ENCODE peak calls at places on chromosomes 13 and 19, in six cellular contexts. One of them, this sample, is unnamed.

GRCh38 chr13:106118996-106119395 is 416.5 kb downstream of the EFNB2 start:
- DNase-seq in ascending aorta: no peak
- DNase-seq in CD4-positive, alpha-beta T cell: no peak
- DNase-seq in HCT116: no peak
- DNase-seq in bronchial epithelial cell: no peak
- DNase-seq in progenitor cell of endocrine pancreas: no peak
- DNase-seq in this sample: no peak

GRCh38 chr19:32830231-32831014 is 39.1 kb downstream of the SLC7A9 start:
- DNase-seq in progenitor cell of endocrine pancreas: no peak
- DNase-seq in HCT116: no peak
- DNase-seq in ascending aorta: no peak
- DNase-seq in CD4-positive, alpha-beta T cell: no peak
- DNase-seq in bronchial epithelial cell: no peak
- DNase-seq in this sample: no peak

GRCh38 chr19:30880551-30880950 is 468.7 kb downstream of the TSHZ3 start:
- DNase-seq in bronchial epithelial cell: no peak
- DNase-seq in HCT116: no peak
- DNase-seq in ascending aorta: no peak
- DNase-seq in progenitor cell of endocrine pancreas: no peak
- DNase-seq in CD4-positive, alpha-beta T cell: no peak
- DNase-seq in this sample: no peak

GRCh38 chr13:59340151-59340550 is 823.6 kb downstream of the DIAPH3 start:
- DNase-seq in CD4-positive, alpha-beta T cell: no peak
- DNase-seq in ascending aorta: no peak
- DNase-seq in progenitor cell of endocrine pancreas: no peak
- DNase-seq in bronchial epithelial cell: no peak
- DNase-seq in HCT116: no peak
- DNase-seq in this sample: no peak

GRCh38 chr19:50349277-50350057 is 16.0 kb downstream of the NAPSA start:
- DNase-seq in CD4-positive, alpha-beta T cell: no peak
- DNase-seq in HCT116: no peak
- DNase-seq in ascending aorta: no peak
- DNase-seq in progenitor cell of endocrine pancreas: no peak
- DNase-seq in bronchial epithelial cell: no peak
- DNase-seq in this sample: no peak

GRCh38 chr13:95882121-95882520 is 171.1 kb downstream of the UGGT2 start:
- DNase-seq in ascending aorta: no peak
- DNase-seq in CD4-positive, alpha-beta T cell: no peak
- DNase-seq in HCT116: no peak
- DNase-seq in bronchial epithelial cell: peak
- DNase-seq in progenitor cell of endocrine pancreas: no peak
- DNase-seq in this sample: no peak

GRCh38 chr13:32669030-32669646 is 82.9 kb downstream of the PDS5B start:
- DNase-seq in HCT116: peak
- DNase-seq in ascending aorta: no peak
- DNase-seq in CD4-positive, alpha-beta T cell: no peak
- DNase-seq in bronchial epithelial cell: peak
- DNase-seq in progenitor cell of endocrine pancreas: no peak
- DNase-seq in this sample: peak

GRCh38 chr13:74528751-74529513 is 394.7 kb upstream of the KLF12 start:
- DNase-seq in progenitor cell of endocrine pancreas: no peak
- DNase-seq in ascending aorta: no peak
- DNase-seq in HCT116: no peak
- DNase-seq in bronchial epithelial cell: peak
- DNase-seq in CD4-positive, alpha-beta T cell: no peak
- DNase-seq in this sample: no peak

GRCh38 chr13:37657134-37657533 is 58.6 kb upstream of the POSTN start:
- DNase-seq in bronchial epithelial cell: peak
- DNase-seq in ascending aorta: no peak
- DNase-seq in CD4-positive, alpha-beta T cell: no peak
- DNase-seq in HCT116: no peak
- DNase-seq in progenitor cell of endocrine pancreas: no peak
- DNase-seq in this sample: no peak

GRCh38 chr13:75610466-75610865 is 25.7 kb upstream of the LMO7 start:
- DNase-seq in progenitor cell of endocrine pancreas: no peak
- DNase-seq in ascending aorta: no peak
- DNase-seq in CD4-positive, alpha-beta T cell: no peak
- DNase-seq in bronchial epithelial cell: peak
- DNase-seq in HCT116: no peak
- DNase-seq in this sample: no peak

GRCh38 chr13:92843549-92843948 is 383.1 kb upstream of the GPC6 start:
- DNase-seq in CD4-positive, alpha-beta T cell: no peak
- DNase-seq in progenitor cell of endocrine pancreas: no peak
- DNase-seq in bronchial epithelial cell: peak
- DNase-seq in ascending aorta: no peak
- DNase-seq in HCT116: no peak
- DNase-seq in this sample: no peak

GRCh38 chr19:7928741-7929701 is 3.1 kb upstream of the CTXN1 start:
- DNase-seq in bronchial epithelial cell: peak
- DNase-seq in CD4-positive, alpha-beta T cell: peak
- DNase-seq in HCT116: no peak
- DNase-seq in progenitor cell of endocrine pancreas: no peak
- DNase-seq in ascending aorta: no peak
- DNase-seq in this sample: peak
- TF ChIP-seq CTCF in bronchial epithelial cell: peak
- TF ChIP-seq CTCF in CD4-positive, alpha-beta T cell: peak
- TF ChIP-seq CTCF in HCT116: peak
- TF ChIP-seq CTCF in progenitor cell of endocrine pancreas: peak
- TF ChIP-seq CTCF in ascending aorta: peak
- TF ChIP-seq CTCF in this sample: peak

DNA sequence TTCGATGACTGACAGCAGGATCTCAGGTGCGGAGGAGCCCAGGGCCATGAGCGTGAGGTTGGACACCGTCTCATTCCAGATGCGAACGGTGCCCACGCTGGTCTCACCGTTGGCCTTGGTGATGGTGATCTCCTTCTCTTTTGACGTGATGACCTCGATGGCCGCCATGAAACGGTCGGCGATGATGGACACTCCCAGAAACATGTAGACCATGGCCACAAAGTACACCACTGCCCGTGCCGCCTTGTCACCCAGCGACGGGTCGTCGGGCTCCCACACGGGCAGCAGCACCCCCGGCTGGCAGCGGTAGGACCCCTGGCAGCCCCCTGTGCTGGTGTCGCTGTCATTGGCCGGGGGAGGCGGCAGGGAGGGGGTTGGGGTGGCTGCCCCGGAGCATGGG is 5.7 kb downstream of the SLC8A2 start:
- DNase-seq in HCT116: no peak
- DNase-seq in bronchial epithelial cell: no peak
- DNase-seq in ascending aorta: no peak
- DNase-seq in progenitor cell of endocrine pancreas: no peak
- DNase-seq in CD4-positive, alpha-beta T cell: no peak
- DNase-seq in this sample: no peak
- TF ChIP-seq CTCF in HCT116: no peak
- TF ChIP-seq CTCF in bronchial epithelial cell: no peak
- TF ChIP-seq CTCF in ascending aorta: no peak
- TF ChIP-seq CTCF in progenitor cell of endocrine pancreas: no peak
- TF ChIP-seq CTCF in CD4-positive, alpha-beta T cell: no peak
- TF ChIP-seq CTCF in this sample: no peak

GRCh38 chr19:34429553-34429952 is 1.4 kb downstream of the UBA2 start:
- DNase-seq in CD4-positive, alpha-beta T cell: no peak
- DNase-seq in HCT116: no peak
- DNase-seq in ascending aorta: no peak
- DNase-seq in bronchial epithelial cell: no peak
- DNase-seq in progenitor cell of endocrine pancreas: no peak
- DNase-seq in this sample: no peak

GRCh38 chr19:34430738-34431625 is 2.8 kb downstream of the UBA2 start:
- DNase-seq in bronchial epithelial cell: peak
- DNase-seq in progenitor cell of endocrine pancreas: no peak
- DNase-seq in CD4-positive, alpha-beta T cell: peak
- DNase-seq in HCT116: peak
- DNase-seq in ascending aorta: no peak
- DNase-seq in this sample: peak

GRCh38 chr19:34431681-34432402 is 3.7 kb downstream of the UBA2 start:
- DNase-seq in HCT116: no peak
- DNase-seq in CD4-positive, alpha-beta T cell: no peak
- DNase-seq in ascending aorta: no peak
- DNase-seq in progenitor cell of endocrine pancreas: no peak
- DNase-seq in bronchial epithelial cell: no peak
- DNase-seq in this sample: no peak

GRCh38 chr19:34426096-34426661 is 2.0 kb upstream of the UBA2 start:
- DNase-seq in ascending aorta: no peak
- DNase-seq in HCT116: no peak
- DNase-seq in progenitor cell of endocrine pancreas: no peak
- DNase-seq in bronchial epithelial cell: no peak
- DNase-seq in CD4-positive, alpha-beta T cell: no peak
- DNase-seq in this sample: no peak

GRCh38 chr19:34428549-34429285 is 536 bp downstream of the UBA2 start:
- DNase-seq in CD4-positive, alpha-beta T cell: peak
- DNase-seq in ascending aorta: no peak
- DNase-seq in progenitor cell of endocrine pancreas: no peak
- DNase-seq in HCT116: no peak
- DNase-seq in bronchial epithelial cell: peak
- DNase-seq in this sample: peak
- TF ChIP-seq CTCF in CD4-positive, alpha-beta T cell: no peak
- TF ChIP-seq CTCF in ascending aorta: no peak
- TF ChIP-seq CTCF in progenitor cell of endocrine pancreas: no peak
- TF ChIP-seq CTCF in HCT116: no peak
- TF ChIP-seq CTCF in bronchial epithelial cell: no peak
- TF ChIP-seq CTCF in this sample: no peak

DNA sequence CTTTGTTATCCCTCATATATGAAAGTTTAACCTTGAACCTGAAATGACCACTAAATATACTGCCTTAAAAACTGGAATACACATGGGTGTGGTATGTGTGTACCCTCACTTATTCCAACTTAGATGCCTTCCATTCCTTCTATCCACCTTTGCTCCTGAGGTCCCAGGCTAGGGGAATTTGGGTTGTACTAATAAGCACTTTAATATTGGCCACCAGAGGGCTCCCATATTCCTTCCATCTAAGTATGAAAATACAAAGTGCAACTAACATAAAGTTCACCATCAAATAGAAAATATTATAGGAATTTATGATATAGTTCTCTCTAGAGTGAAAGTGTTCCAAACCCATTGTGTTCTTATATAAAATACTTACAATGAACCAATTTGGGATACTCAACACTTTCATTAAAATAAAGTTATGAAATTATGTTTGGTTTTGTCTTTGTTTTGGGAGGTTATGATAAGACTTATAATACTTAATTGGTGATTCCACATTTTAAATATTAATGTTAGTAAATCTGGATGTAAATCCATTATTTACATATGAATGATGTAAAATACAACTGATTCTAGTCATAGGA is 62.3 kb downstream of the ITGBL1 start:
- DNase-seq in ascending aorta: no peak
- DNase-seq in HCT116: peak
- DNase-seq in CD4-positive, alpha-beta T cell: no peak
- DNase-seq in progenitor cell of endocrine pancreas: no peak
- DNase-seq in bronchial epithelial cell: peak
- DNase-seq in this sample: peak
- TF ChIP-seq CTCF in ascending aorta: peak
- TF ChIP-seq CTCF in HCT116: peak
- TF ChIP-seq CTCF in CD4-positive, alpha-beta T cell: peak
- TF ChIP-seq CTCF in progenitor cell of endocrine pancreas: peak
- TF ChIP-seq CTCF in bronchial epithelial cell: peak
- TF ChIP-seq CTCF in this sample: peak

DNA sequence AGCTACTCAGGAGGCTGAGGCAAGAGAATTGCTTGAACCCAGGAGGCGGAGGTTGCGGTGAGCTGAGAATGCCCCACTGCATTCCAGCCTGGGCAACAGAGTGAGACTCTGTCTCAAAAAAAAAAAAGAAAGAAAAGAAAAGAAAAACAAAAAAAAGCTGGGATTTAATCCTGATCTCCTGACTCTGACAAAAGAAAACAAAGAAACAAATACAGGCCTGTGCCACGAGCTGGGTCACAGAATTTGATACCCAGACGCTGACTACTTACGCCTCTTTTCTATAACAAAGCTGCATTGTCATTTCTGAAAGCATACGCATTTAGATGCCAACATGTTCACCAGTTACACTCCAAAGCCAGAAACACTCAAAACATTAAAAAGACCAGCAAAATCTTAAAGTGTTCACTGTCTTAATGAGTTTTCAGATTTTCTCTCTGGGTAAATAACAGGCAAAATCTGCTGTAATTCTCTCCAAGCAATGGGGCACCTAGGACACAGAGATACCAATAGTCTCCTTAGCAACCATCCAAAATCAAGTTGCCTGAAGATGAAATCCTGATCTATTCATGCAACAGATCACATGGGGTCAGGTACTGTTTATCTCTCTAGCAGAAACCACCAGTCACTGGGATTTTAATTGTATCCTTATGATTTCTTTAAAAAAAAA is 18.0 kb upstream of the GTF2F2 start:
- DNase-seq in HCT116: no peak
- DNase-seq in ascending aorta: no peak
- DNase-seq in progenitor cell of endocrine pancreas: no peak
- DNase-seq in bronchial epithelial cell: no peak
- DNase-seq in CD4-positive, alpha-beta T cell: no peak
- DNase-seq in this sample: no peak
- TF ChIP-seq CTCF in HCT116: no peak
- TF ChIP-seq CTCF in ascending aorta: no peak
- TF ChIP-seq CTCF in progenitor cell of endocrine pancreas: no peak
- TF ChIP-seq CTCF in bronchial epithelial cell: no peak
- TF ChIP-seq CTCF in CD4-positive, alpha-beta T cell: no peak
- TF ChIP-seq CTCF in this sample: no peak

DNA sequence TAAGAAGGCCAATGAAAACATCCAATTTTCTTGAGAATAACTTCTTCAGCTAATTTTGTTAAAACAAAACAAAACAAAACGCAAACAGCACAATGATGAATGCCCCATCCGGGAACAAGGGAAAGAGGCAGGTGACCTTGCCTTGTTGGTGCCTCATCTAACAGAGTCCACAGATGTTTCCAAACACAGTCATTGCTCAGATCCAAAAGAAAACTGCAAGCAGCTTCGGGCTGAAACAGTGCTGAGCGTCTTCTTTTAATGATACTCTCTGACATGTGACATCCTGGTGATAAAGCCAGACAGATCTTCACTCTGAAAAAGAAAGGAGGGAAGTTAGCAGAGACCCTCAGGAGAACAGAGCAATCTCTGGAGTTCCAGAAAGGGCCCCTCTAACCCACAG is 30.4 kb downstream of the IRS2 start:
- DNase-seq in HCT116: no peak
- DNase-seq in CD4-positive, alpha-beta T cell: no peak
- DNase-seq in bronchial epithelial cell: no peak
- DNase-seq in ascending aorta: no peak
- DNase-seq in progenitor cell of endocrine pancreas: no peak
- DNase-seq in this sample: no peak
- TF ChIP-seq CTCF in HCT116: no peak
- TF ChIP-seq CTCF in CD4-positive, alpha-beta T cell: no peak
- TF ChIP-seq CTCF in bronchial epithelial cell: no peak
- TF ChIP-seq CTCF in ascending aorta: no peak
- TF ChIP-seq CTCF in progenitor cell of endocrine pancreas: no peak
- TF ChIP-seq CTCF in this sample: no peak

This sample was measured in GM13977.